ENCODE peak calls at places on chromosomes 16 and 17, in four cellular contexts. E, V, D and Y are unnamed samples.
A peak's percentile ranks its signal among the peaks of the same experiment; 100 is the strongest.

GRCh38 chr16:85455534-85455933 is 157.6 kb upstream of the GSE1 start:
- DNase-seq in E (no peak), V (no peak), D (no peak), Y (no peak)

GRCh38 chr17:80769516-80769915 is 222.1 kb upstream of the CHMP6 start:
- DNase-seq in E (no peak), V (no peak), D (no peak), Y (no peak)

GRCh38 chr16:89325861-89326471 is 108.5 kb downstream of the ZNF778 start:
- DNase-seq in E (peak; percentile 84), V (no peak), D (no peak), Y (no peak)

GRCh38 chr16:8254425-8254824 is 335.9 kb downstream of the TMEM114 start:
- DNase-seq in E (no peak), V (no peak), D (no peak), Y (no peak)

GRCh38 chr16:4404247-4404966 is 12.0 kb downstream of the CORO7 start:
- DNase-seq in E (peak; percentile 72), V (no peak), D (peak; percentile 51), Y (peak; percentile 72)

GRCh38 chr17:4195306-4195705 is 52.3 kb downstream of the CYB5D2 start:
- DNase-seq in E (no peak), V (no peak), D (no peak), Y (no peak)

GRCh38 chr17:79033046-79033616 is 9.2 kb downstream of the C1QTNF1 start:
- DNase-seq in E (no peak), V (no peak), D (no peak), Y (no peak)

GRCh38 chr17:74430385-74430705 is 1.5 kb upstream of the GPRC5C start:
- DNase-seq in E (no peak), V (no peak), D (no peak), Y (no peak)

GRCh38 chr17:67481808-67482207 is 104.7 kb downstream of the PITPNC1 start:
- DNase-seq in E (no peak), V (no peak), D (no peak), Y (no peak)

GRCh38 chr16:81775570-81775969 is 3.5 kb upstream of the PLCG2 start:
- DNase-seq in E (no peak), V (no peak), D (no peak), Y (no peak)

GRCh38 chr17:4175921-4176802 is 33.2 kb downstream of the CYB5D2 start:
- DNase-seq in E (no peak), V (no peak), D (no peak), Y (no peak)

GRCh38 chr16:55568151-55568693 is 1.7 kb downstream of the CAPNS2 start:
- DNase-seq in E (no peak), V (no peak), D (no peak), Y (no peak)

GRCh38 chr17:7582401-7583252 is 1.0 kb upstream of the MPDU1 start:
- DNase-seq in E (no peak), V (no peak), D (no peak), Y (peak; percentile 51)

GRCh38 chr16:15983898-15984297 is 34.5 kb downstream of the ABCC1 start:
- DNase-seq in E (no peak), V (no peak), D (no peak), Y (no peak)

GRCh38 chr17:74646231-74646630 is 22.7 kb upstream of the CD300E start:
- DNase-seq in E (peak; percentile 16), V (no peak), D (peak; percentile 13), Y (no peak)

GRCh38 chr16:56389554-56389953 is 35.8 kb downstream of the AMFR start:
- DNase-seq in E (no peak), V (no peak), D (no peak), Y (no peak)

GRCh38 chr16:66358231-66358630 is 8.3 kb upstream of the CDH5 start:
- DNase-seq in E (no peak), V (no peak), D (no peak), Y (no peak)

GRCh38 chr17:31321481-31321880 is at the start of gene EVI2A:
- DNase-seq in E (peak; percentile 10), V (peak; percentile 69), D (no peak), Y (no peak)

GRCh38 chr17:75680431-75680830 is 13.3 kb downstream of the SAP30BP start:
- DNase-seq in E (no peak), V (no peak), D (no peak), Y (no peak)

GRCh38 chr17:69066482-69066881 is 5.8 kb upstream of the ABCA9 start:
- DNase-seq in E (peak; percentile 7), V (no peak), D (no peak), Y (no peak)

GRCh38 chr16:13313351-13313750 is 412.0 kb downstream of the SHISA9 start:
- DNase-seq in E (no peak), V (no peak), D (no peak), Y (no peak)

GRCh38 chr16:23453338-23454052 is 506 bp upstream of the COG7 start:
- DNase-seq in E (no peak), V (no peak), D (no peak), Y (no peak)

GRCh38 chr16:66720766-66721165 is 24.2 kb upstream of the CMTM4 start:
- DNase-seq in E (no peak), V (no peak), D (no peak), Y (no peak)

GRCh38 chr16:64311241-64311640 is 810.6 kb downstream of the CDH11 start:
- DNase-seq in E (no peak), V (no peak), D (no peak), Y (no peak)

GRCh38 chr16:80631581-80631980 is 90.8 kb downstream of the DYNLRB2 start:
- DNase-seq in E (no peak), V (no peak), D (no peak), Y (no peak)

GRCh38 chr16:19071811-19072777 is 4.7 kb downstream of the COQ7 start:
- DNase-seq in E (peak; percentile 43), V (no peak), D (peak; percentile 75), Y (peak; percentile 85)

GRCh38 chr16:88383401-88384221 is 852 bp downstream of the ZNF469 start:
- DNase-seq in E (no peak), V (no peak), D (no peak), Y (no peak)

GRCh38 chr16:86343733-86344585 is 166.4 kb upstream of the FOXF1 start:
- DNase-seq in E (no peak), V (no peak), D (no peak), Y (no peak)

GRCh38 chr16:4081577-4082021 is 34.6 kb downstream of the ADCY9 start:
- DNase-seq in E (no peak), V (no peak), D (no peak), Y (no peak)

GRCh38 chr16:17303101-17303500 is 167.7 kb downstream of the XYLT1 start:
- DNase-seq in E (no peak), V (no peak), D (no peak), Y (no peak)

GRCh38 chr16:30724641-30725464 is 23.4 kb upstream of the PHKG2 start:
- DNase-seq in E (no peak), V (no peak), D (no peak), Y (no peak)

GRCh38 chr16:30728321-30728720 is 19.9 kb upstream of the PHKG2 start:
- DNase-seq in E (no peak), V (no peak), D (no peak), Y (no peak)

GRCh38 chr16:30725465-30725792 is 22.8 kb upstream of the PHKG2 start:
- DNase-seq in E (no peak), V (no peak), D (no peak), Y (no peak)

GRCh38 chr16:30731411-30731810 is 16.8 kb upstream of the PHKG2 start:
- DNase-seq in E (no peak), V (no peak), D (no peak), Y (no peak)

DNA sequence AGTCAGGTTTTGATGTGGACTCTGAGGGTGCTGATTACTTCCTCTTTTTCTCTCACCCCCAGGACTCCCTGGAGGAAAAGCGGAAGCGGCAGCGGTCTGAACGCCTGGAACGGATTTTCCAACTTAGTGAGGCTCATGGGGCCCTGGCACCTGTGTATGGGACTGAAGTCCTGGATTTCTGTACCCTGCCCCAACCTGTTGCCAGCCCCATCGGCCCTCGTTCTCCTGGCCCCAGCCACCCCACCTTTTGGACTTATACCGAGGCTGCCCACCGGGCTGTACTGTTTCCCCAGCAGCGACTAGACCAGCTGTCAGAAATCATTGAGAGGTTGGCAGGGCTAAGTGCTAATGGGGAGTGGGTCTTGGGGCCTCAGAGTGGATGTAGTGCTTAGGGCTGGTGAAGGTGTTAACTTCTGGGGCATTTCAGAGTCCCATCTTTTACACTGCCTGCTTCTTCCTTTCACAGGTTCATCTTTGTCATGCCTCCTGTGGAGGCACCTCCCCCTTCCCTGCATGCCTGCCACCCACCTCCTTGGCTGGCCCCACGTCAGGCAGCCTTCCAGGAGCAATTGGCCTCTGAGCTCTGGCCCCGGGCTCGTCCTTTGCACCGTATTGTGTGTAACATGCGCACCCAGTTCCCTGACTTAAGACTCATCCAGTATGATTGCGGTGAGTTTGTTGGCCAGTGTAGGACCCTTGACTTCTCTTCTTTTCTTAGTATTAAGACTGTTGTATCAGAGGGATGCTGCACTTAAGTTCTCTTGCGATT is 19.1 kb upstream of the PHKG2 start:
- DNase-seq in E (no peak), V (no peak), D (no peak), Y (no peak)
- TF ChIP-seq HDAC2 in E (no peak), V (no peak), D (no peak), Y (no peak)

GRCh38 chr17:32523017-32523680 is 36.4 kb downstream of the CDK5R1 start:
- DNase-seq in E (no peak), V (peak; percentile 100), D (no peak), Y (no peak)
- TF ChIP-seq SRF in E (no peak), V (no peak), D (no peak), Y (no peak)

DNA sequence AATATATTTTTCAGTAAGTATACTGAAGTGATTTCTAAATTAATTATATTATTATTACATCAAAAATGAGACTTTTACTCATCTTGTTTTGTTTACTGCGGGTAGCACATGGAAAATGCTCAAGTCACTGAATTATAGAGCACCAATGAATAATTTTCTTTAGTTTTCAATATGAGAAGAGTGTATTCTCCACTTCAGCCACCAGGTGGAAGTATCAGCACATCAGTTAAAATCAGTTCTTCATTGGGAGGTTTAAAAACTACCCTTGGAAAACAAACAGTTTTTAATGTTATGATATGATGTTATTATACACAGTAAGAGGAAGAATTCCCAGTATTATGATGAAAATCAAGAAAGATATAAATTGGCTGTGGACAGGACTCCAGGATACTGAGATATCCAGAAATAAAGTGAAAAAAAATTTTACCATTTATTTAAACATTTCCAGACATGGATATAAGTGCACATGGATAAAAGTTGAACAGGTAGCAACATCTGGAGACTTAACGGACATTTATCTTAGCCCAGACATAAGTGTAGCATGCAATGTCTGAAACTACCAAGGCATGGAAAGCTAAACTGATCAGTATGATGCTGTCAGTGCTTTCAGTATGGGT is 467.3 kb downstream of the KCNJ2 start:
- DNase-seq in E (peak; percentile 21), V (no peak), D (peak; percentile 29), Y (no peak)
- TF ChIP-seq HDAC2 in E (no peak), V (no peak), D (no peak), Y (no peak)

GRCh38 chr16:9870962-9871361 is 311.3 kb downstream of the GRIN2A start:
- DNase-seq in E (no peak), V (no peak), D (no peak), Y (no peak)
- TF ChIP-seq SRF in E (no peak), V (no peak), D (no peak), Y (no peak)

GRCh38 chr17:55661963-55662834 is 60.5 kb downstream of the TMEM100 start:
- DNase-seq in E (peak; percentile 12), V (no peak), D (no peak), Y (no peak)
- TF ChIP-seq HDAC2 in E (peak; percentile 17), V (no peak), D (no peak), Y (no peak)